ENCODE peak calls at places on chromosomes 2 and 18, in nine cellular contexts. K is choroid plexus epithelial cell; U is aorta; S is NCI-H1105; I is GM04504; C is upper lobe of right lung; M is CD8-positive, alpha-beta T cell; W is brain microvascular endothelial cell; Y is B cell. Z is an unnamed sample.
A peak's percentile ranks its signal among the peaks of the same experiment; 100 is the strongest.

GRCh38 chr2:165794520-165794882 is 454 bp upstream of the GALNT3 start:
- DNase-seq in C (peak; percentile 78), K (peak; percentile 55), M (peak; percentile 70), I (peak; percentile 14), S (no peak), U (peak; percentile 51), Y (peak; percentile 83), W (peak; percentile 53), Z (peak; percentile 79)

GRCh38 chr2:127422631-127423475 is 4.6 kb downstream of the PROC start:
- DNase-seq in C (peak; percentile 67), K (no peak), I (no peak), S (peak; percentile 32), M (no peak), U (no peak), Y (peak; percentile 65), W (no peak), Z (peak; percentile 30)

GRCh38 chr2:188979119-188979729 is 5.1 kb downstream of the COL3A1 start:
- DNase-seq in M (no peak), U (no peak), K (peak; percentile 66), S (no peak), W (no peak), C (no peak), I (no peak), Y (no peak), Z (no peak)

GRCh38 chr2:148527488-148528340 is 116.8 kb upstream of the EPC2 start:
- DNase-seq in I (no peak), K (no peak), M (no peak), C (no peak), U (no peak), S (no peak), Y (peak; percentile 28), W (no peak), Z (peak; percentile 37)

GRCh38 chr2:185934232-185934631 is 195.6 kb downstream of the FSIP2 start:
- DNase-seq in Y (no peak), S (no peak), W (no peak), M (no peak), C (no peak), K (no peak), U (no peak), I (no peak), Z (no peak)

GRCh38 chr2:155309483-155309882 is 611.0 kb downstream of the KCNJ3 start:
- DNase-seq in U (no peak), C (no peak), I (no peak), M (no peak), W (no peak), Y (no peak), K (no peak), S (no peak), Z (no peak)

GRCh38 chr2:47699533-47700215 is 83.3 kb upstream of the MSH6 start:
- DNase-seq in S (no peak), U (no peak), W (no peak), I (no peak), Y (no peak), C (no peak), K (no peak), M (no peak), Z (no peak)

GRCh38 chr2:26922638-26923466 is 47.6 kb upstream of the MAPRE3 start:
- DNase-seq in M (peak; percentile 55), S (peak; percentile 22), I (no peak), C (no peak), Y (peak; percentile 59), W (peak; percentile 32), U (no peak), K (peak; percentile 74), Z (peak; percentile 60)

GRCh38 chr2:134917219-134917957 is 1.2 kb upstream of the CCNT2 start:
- DNase-seq in W (no peak), K (no peak), I (no peak), M (peak; percentile 53), Y (no peak), S (no peak), U (peak; percentile 42), C (peak; percentile 64), Z (peak; percentile 27)

GRCh38 chr2:64592994-64593655 is 60.6 kb downstream of the SERTAD2 start:
- DNase-seq in I (no peak), W (no peak), S (no peak), U (peak; percentile 55), K (peak; percentile 38), Y (no peak), C (no peak), M (no peak), Z (no peak)

GRCh38 chr18:40357536-40357935 is 1597.5 kb upstream of the PIK3C3 start:
- DNase-seq in I (no peak), S (no peak), M (no peak), W (peak; percentile 51), C (no peak), U (no peak), Y (no peak), K (peak; percentile 23), Z (no peak)

GRCh38 chr2:27977623-27978312 is 87.2 kb downstream of the BABAM2 start:
- DNase-seq in C (no peak), U (no peak), M (no peak), W (peak; percentile 91), S (no peak), Y (no peak), K (peak; percentile 95), I (peak; percentile 91), Z (peak; percentile 75)

GRCh38 chr18:23107718-23108117 is 27.6 kb upstream of the CABLES1 start:
- DNase-seq in C (no peak), I (no peak), S (no peak), U (no peak), Y (no peak), M (no peak), K (no peak), W (peak; percentile 47), Z (no peak)

GRCh38 chr2:166653185-166653813 is 159.2 kb upstream of the SCN7A start:
- DNase-seq in I (no peak), Y (no peak), S (peak; percentile 55), W (peak; percentile 56), K (peak; percentile 64), U (no peak), C (no peak), M (no peak), Z (no peak)

GRCh38 chr2:9739508-9739907 is 103.8 kb upstream of the TAF1B start:
- DNase-seq in Y (peak; percentile 39), I (no peak), W (no peak), C (peak; percentile 77), U (peak; percentile 80), M (peak; percentile 76), S (no peak), K (no peak), Z (peak; percentile 77)

GRCh38 chr2:98771771-98772521 is 41.0 kb upstream of the MGAT4A start:
- DNase-seq in U (no peak), C (no peak), W (peak; percentile 29), M (peak; percentile 83), I (no peak), S (no peak), K (peak; percentile 36), Y (peak; percentile 53), Z (peak; percentile 77)

GRCh38 chr2:145460151-145460550 is 940.2 kb upstream of the ZEB2 start:
- DNase-seq in M (no peak), I (no peak), S (no peak), K (peak; percentile 37), Y (no peak), C (no peak), U (no peak), W (peak; percentile 32), Z (no peak)

GRCh38 chr2:172888704-172889103 is 153.1 kb downstream of the RAPGEF4 start:
- DNase-seq in Y (no peak), U (no peak), S (peak; percentile 93), M (no peak), I (no peak), K (peak; percentile 6), C (no peak), W (no peak), Z (no peak)

GRCh38 chr18:76973512-76974302 is 151.3 kb downstream of the ZNF236 start:
- DNase-seq in M (peak; percentile 44), Y (no peak), I (no peak), C (no peak), K (no peak), U (no peak), W (no peak), S (no peak), Z (no peak)

GRCh38 chr18:47931707-47932103 is 1.2 kb upstream of the SMAD2 start:
- DNase-seq in I (no peak), W (no peak), K (peak; percentile 42), C (peak; percentile 65), Y (peak; percentile 43), S (peak; percentile 36), U (no peak), M (peak; percentile 62), Z (peak; percentile 46)

GRCh38 chr2:189109921-189110397 is 69.6 kb downstream of the COL5A2 start:
- DNase-seq in U (no peak), I (no peak), C (no peak), W (no peak), M (no peak), K (no peak), Y (no peak), S (no peak), Z (no peak)

GRCh38 chr2:101991731-101992145 is at the start of gene IL1R2:
- DNase-seq in S (no peak), Y (no peak), W (no peak), I (no peak), U (peak; percentile 74), K (no peak), M (no peak), C (peak; percentile 72), Z (no peak)

GRCh38 chr2:205808493-205809121 is 126.3 kb downstream of the NRP2 start:
- DNase-seq in I (no peak), U (no peak), Y (no peak), S (no peak), C (no peak), M (no peak), W (no peak), K (no peak), Z (no peak)

GRCh38 chr2:49296107-49296506 is 141.8 kb upstream of the FSHR start:
- DNase-seq in W (no peak), M (no peak), I (no peak), K (no peak), Y (no peak), U (no peak), C (no peak), S (no peak), Z (no peak)

GRCh38 chr18:10791141-10791808 is 265.4 kb downstream of the NAPG start:
- DNase-seq in Y (no peak), I (no peak), K (peak; percentile 74), U (no peak), M (no peak), W (no peak), C (no peak), S (no peak), Z (no peak)

GRCh38 chr2:29423267-29423666 is 308.1 kb downstream of the CLIP4 start:
- DNase-seq in I (no peak), S (no peak), K (no peak), U (no peak), M (no peak), W (no peak), Y (no peak), C (no peak), Z (no peak)

GRCh38 chr2:107936427-107937359 is 49.6 kb upstream of the SLC5A7 start:
- DNase-seq in C (no peak), U (no peak), Y (no peak), K (peak; percentile 20), M (no peak), S (peak; percentile 9), W (no peak), I (no peak), Z (peak; percentile 9)

GRCh38 chr2:207165121-207166038 is at the start of gene KLF7:
- DNase-seq in U (peak; percentile 71), S (peak; percentile 51), I (no peak), W (no peak), K (peak; percentile 59), C (peak; percentile 80), M (peak; percentile 72), Y (peak; percentile 66), Z (peak; percentile 74)

GRCh38 chr2:159095813-159096212 is 127.4 kb downstream of the TANC1 start:
- DNase-seq in W (no peak), C (no peak), I (no peak), Y (no peak), U (no peak), K (no peak), M (no peak), S (no peak), Z (no peak)

GRCh38 chr18:36580874-36581750 is 247.7 kb downstream of the TPGS2 start:
- DNase-seq in U (no peak), M (no peak), Y (no peak), S (no peak), K (peak; percentile 30), I (peak; percentile 69), C (no peak), W (peak; percentile 43), Z (no peak)

GRCh38 chr2:181891966-181892794 is 650 bp downstream of the ITPRID2 start:
- DNase-seq in Y (peak; percentile 72), C (peak; percentile 92), S (peak; percentile 44), M (peak; percentile 77), I (peak; percentile 35), W (peak; percentile 46), K (peak; percentile 52), U (peak; percentile 81), Z (peak; percentile 68)

Z was measured in activated CD4-positive, alpha-beta memory T cell treated with anti-CD3 and anti-CD28 coated beads for 36 hours.